ENCODE peak calls at places on chromosomes 1 and 21, in ten cellular contexts. F is GM23338; Z is T-cell; M is NCI-H2171 treated with DMSO at 0.1 percent for 48 hours; K is psoas muscle; G is IMR-90; V is LoVo; Y is NCI-H510A treated with DMSO at 0.1 percent for 48 hours; P is activated T-cell treated with anti-CD3 and anti-CD28 coated beads, Interleukin-2, amount 50 U/mL, for 24 hours; Q is amniotic stem cell. C is an unnamed sample.

GRCh38 chr1:222643603-222643936 is 25.7 kb downstream of the MIA3 start:
- DNase-seq in Z (no peak), M (no peak), G (no peak), V (no peak), Q (no peak), P (no peak), F (no peak), K (no peak), Y (no peak), C (no peak)

GRCh38 chr1:161727343-161727924 is 6.1 kb downstream of the FCRLB start:
- DNase-seq in M (peak), V (no peak), Z (peak), G (peak), P (no peak), K (no peak), F (peak), Y (no peak), Q (no peak), C (peak)

GRCh38 chr1:109466100-109466439 is 276 bp upstream of the SYPL2 start:
- DNase-seq in V (no peak), Y (no peak), K (no peak), P (no peak), Z (no peak), M (no peak), Q (no peak), G (no peak), F (no peak), C (no peak)

GRCh38 chr21:36959020-36959835 is 7.2 kb downstream of the HLCS start:
- DNase-seq in Z (no peak), V (no peak), K (no peak), P (no peak), Y (no peak), G (no peak), M (no peak), F (peak), Q (no peak), C (no peak)

GRCh38 chr21:43335119-43335518 is 91.8 kb downstream of the SIK1 start:
- DNase-seq in Y (no peak), Z (no peak), K (peak), F (no peak), V (no peak), M (no peak), P (no peak), G (no peak), Q (no peak), C (no peak)

GRCh38 chr1:28259252-28259934 is at the start of gene SESN2:
- DNase-seq in Z (peak), Q (peak), P (peak), M (peak), V (peak), F (peak), Y (peak), G (peak), K (peak), C (peak)

GRCh38 chr1:2894381-2895041 is 93.0 kb upstream of the TTC34 start:
- DNase-seq in M (no peak), Z (peak), P (peak), Y (no peak), G (no peak), K (no peak), V (no peak), Q (no peak), F (no peak), C (no peak)

GRCh38 chr21:31201548-31201947 is 142.5 kb downstream of the TIAM1 start:
- DNase-seq in Q (no peak), G (peak), K (peak), Z (no peak), Y (no peak), P (no peak), M (no peak), F (no peak), V (no peak), C (no peak)

GRCh38 chr1:12709696-12710095 is 6.2 kb upstream of the AADACL3 start:
- DNase-seq in M (no peak), V (no peak), G (no peak), F (no peak), P (no peak), Z (no peak), Y (no peak), K (no peak), Q (no peak), C (no peak)

GRCh38 chr1:174892016-174892415 is 107.7 kb upstream of the CACYBP start:
- DNase-seq in Q (no peak), M (no peak), K (no peak), V (no peak), F (peak), Y (no peak), P (no peak), Z (no peak), G (no peak), C (no peak)

GRCh38 chr1:202085682-202086373 is 36.9 kb upstream of the GPR37L1 start:
- DNase-seq in V (peak), F (peak), G (peak), Q (no peak), P (no peak), Z (no peak), K (no peak), M (peak), Y (peak), C (no peak)

GRCh38 chr21:41483415-41483814 is 24.5 kb downstream of the TMPRSS2 start:
- DNase-seq in Q (no peak), M (no peak), G (no peak), Y (no peak), F (no peak), V (no peak), P (no peak), K (no peak), Z (no peak), C (no peak)

C was measured in B cell.